ENCODE peak calls at places on chromosomes 4 and X, in nine cellular contexts. H is activated CD4-positive, alpha-beta T cell treated with anti-CD3 and anti-CD28 coated beads, Interleukin-2, amount 50 U/mL, for 4 hours; D is AG04450; A is H4; W is GF-D8; U is SJSA1; I is NCI-H510A treated with DMSO at 0.1 percent for 48 hours; F is NCI-H774; K is astrocyte of the spinal cord. G is an unnamed sample.

GRCh38 chr4:28093071-28093470 is 1232.4 kb downstream of the STIM2 start:
- DNase-seq in H (no peak), D (no peak), A (no peak), W (no peak), U (no peak), I (no peak), F (peak), K (no peak), G (no peak)

GRCh38 chr4:158139086-158139485 is 33.7 kb downstream of the GASK1B start:
- DNase-seq in H (no peak), D (no peak), A (no peak), W (no peak), U (no peak), I (no peak), F (no peak), K (peak), G (no peak)

GRCh38 chr4:52051213-52051614 is at the start of gene SPATA18:
- DNase-seq in H (no peak), D (no peak), A (no peak), W (no peak), U (no peak), I (no peak), F (no peak), K (peak), G (no peak)

GRCh38 chr4:114383721-114384120 is 214.9 kb upstream of the UGT8 start:
- DNase-seq in H (no peak), D (peak), A (peak), W (no peak), U (peak), I (no peak), F (no peak), K (peak), G (peak)

GRCh38 chr4:38663801-38664703 is at the start of gene KLF3:
- DNase-seq in H (peak), D (peak), A (peak), W (peak), U (peak), I (peak), F (peak), K (peak), G (peak)

GRCh38 chr4:176054942-176055341 is 10.7 kb upstream of the WDR17 start:
- DNase-seq in H (no peak), D (no peak), A (no peak), W (no peak), U (no peak), I (no peak), F (no peak), K (no peak), G (peak)

GRCh38 chr4:5998333-5998936 is 19.8 kb downstream of the C4orf50 start:
- DNase-seq in H (peak), D (peak), A (peak), W (peak), U (peak), I (peak), F (peak), K (peak), G (peak)

GRCh38 chr4:14095881-14096280 is 468.4 kb upstream of the BOD1L1 start:
- DNase-seq in H (no peak), D (no peak), A (no peak), W (no peak), U (no peak), I (no peak), F (no peak), K (peak), G (no peak)

GRCh38 chr4:14871676-14872430 is 130.4 kb upstream of the CPEB2 start:
- DNase-seq in H (peak), D (no peak), A (no peak), W (no peak), U (no peak), I (no peak), F (no peak), K (no peak), G (peak)

GRCh38 chrX:102712967-102713677 is 874 bp downstream of the GPRASP2 start:
- DNase-seq in H (no peak), D (no peak), A (peak), W (no peak), U (peak), I (peak), F (no peak), K (peak), G (peak)

GRCh38 chrX:28379142-28379541 is 208.1 kb upstream of the IL1RAPL1 start:
- DNase-seq in H (no peak), D (no peak), A (no peak), W (no peak), U (no peak), I (no peak), F (no peak), K (no peak), G (no peak)

GRCh38 chr4:81166431-81166830 is 48.6 kb downstream of the PRKG2 start:
- DNase-seq in H (no peak), D (no peak), A (no peak), W (no peak), U (no peak), I (no peak), F (no peak), K (peak), G (no peak)